ENCODE peak calls at places on chromosomes 6 and 20, in four cellular contexts. One of them, this sample, is unnamed.

GRCh38 chr6:66094615-66095014 is 387.6 kb upstream of the EYS start:
- DNase-seq in mesendoderm: no peak
- DNase-seq in H9: no peak
- DNase-seq in IMR-90: no peak
- DNase-seq in this sample: no peak

GRCh38 chr20:59903631-59904030 is 29.8 kb downstream of the SYCP2 start:
- DNase-seq in IMR-90: no peak
- DNase-seq in mesendoderm: no peak
- DNase-seq in H9: no peak
- DNase-seq in this sample: no peak

GRCh38 chr6:131778134-131778533 is 29.7 kb upstream of the ENPP1 start:
- DNase-seq in IMR-90: peak; percentile 51
- DNase-seq in H9: no peak
- DNase-seq in mesendoderm: no peak
- DNase-seq in this sample: no peak

GRCh38 chr20:17967595-17968365 is 814 bp downstream of the SNX5 start:
- DNase-seq in H9: no peak
- DNase-seq in IMR-90: peak; percentile 63
- DNase-seq in mesendoderm: peak; percentile 38
- DNase-seq in this sample: no peak

GRCh38 chr6:135075018-135075417 is 20.4 kb upstream of the HBS1L start:
- DNase-seq in H9: no peak
- DNase-seq in mesendoderm: no peak
- DNase-seq in IMR-90: no peak
- DNase-seq in this sample: no peak

GRCh38 chr6:38195113-38195635 is 375.6 kb downstream of the ZFAND3 start:
- DNase-seq in IMR-90: no peak
- DNase-seq in H9: no peak
- DNase-seq in mesendoderm: no peak
- DNase-seq in this sample: no peak

GRCh38 chr6:81894788-81895221 is 142.3 kb upstream of the TENT5A start:
- DNase-seq in IMR-90: peak; percentile 39
- DNase-seq in H9: no peak
- DNase-seq in mesendoderm: no peak
- DNase-seq in this sample: peak; percentile 31

GRCh38 chr20:57361517-57361916 is 10.5 kb downstream of the RAE1 start:
- DNase-seq in mesendoderm: peak; percentile 16
- DNase-seq in H9: no peak
- DNase-seq in IMR-90: peak; percentile 87
- DNase-seq in this sample: no peak

GRCh38 chr6:50724381-50725124 is 11.2 kb downstream of the TFAP2D start:
- DNase-seq in H9: peak; percentile 59
- DNase-seq in IMR-90: no peak
- DNase-seq in mesendoderm: no peak
- DNase-seq in this sample: no peak

GRCh38 chr6:44932651-44933091 is 395.5 kb upstream of the RUNX2 start:
- DNase-seq in IMR-90: no peak
- DNase-seq in H9: no peak
- DNase-seq in mesendoderm: no peak
- DNase-seq in this sample: no peak

GRCh38 chr20:49562341-49563014 is 5.5 kb downstream of the PTGIS start:
- DNase-seq in IMR-90: peak; percentile 84
- DNase-seq in H9: peak; percentile 77
- DNase-seq in mesendoderm: peak; percentile 88
- DNase-seq in this sample: no peak

GRCh38 chr6:79737172-79737571 is 106.0 kb downstream of the SH3BGRL2 start:
- DNase-seq in IMR-90: peak; percentile 1
- DNase-seq in mesendoderm: no peak
- DNase-seq in H9: no peak
- DNase-seq in this sample: no peak

GRCh38 chr6:48388045-48388444 is 277.0 kb upstream of the PTCHD4 start:
- DNase-seq in H9: no peak
- DNase-seq in mesendoderm: no peak
- DNase-seq in IMR-90: no peak
- DNase-seq in this sample: no peak

DNA sequence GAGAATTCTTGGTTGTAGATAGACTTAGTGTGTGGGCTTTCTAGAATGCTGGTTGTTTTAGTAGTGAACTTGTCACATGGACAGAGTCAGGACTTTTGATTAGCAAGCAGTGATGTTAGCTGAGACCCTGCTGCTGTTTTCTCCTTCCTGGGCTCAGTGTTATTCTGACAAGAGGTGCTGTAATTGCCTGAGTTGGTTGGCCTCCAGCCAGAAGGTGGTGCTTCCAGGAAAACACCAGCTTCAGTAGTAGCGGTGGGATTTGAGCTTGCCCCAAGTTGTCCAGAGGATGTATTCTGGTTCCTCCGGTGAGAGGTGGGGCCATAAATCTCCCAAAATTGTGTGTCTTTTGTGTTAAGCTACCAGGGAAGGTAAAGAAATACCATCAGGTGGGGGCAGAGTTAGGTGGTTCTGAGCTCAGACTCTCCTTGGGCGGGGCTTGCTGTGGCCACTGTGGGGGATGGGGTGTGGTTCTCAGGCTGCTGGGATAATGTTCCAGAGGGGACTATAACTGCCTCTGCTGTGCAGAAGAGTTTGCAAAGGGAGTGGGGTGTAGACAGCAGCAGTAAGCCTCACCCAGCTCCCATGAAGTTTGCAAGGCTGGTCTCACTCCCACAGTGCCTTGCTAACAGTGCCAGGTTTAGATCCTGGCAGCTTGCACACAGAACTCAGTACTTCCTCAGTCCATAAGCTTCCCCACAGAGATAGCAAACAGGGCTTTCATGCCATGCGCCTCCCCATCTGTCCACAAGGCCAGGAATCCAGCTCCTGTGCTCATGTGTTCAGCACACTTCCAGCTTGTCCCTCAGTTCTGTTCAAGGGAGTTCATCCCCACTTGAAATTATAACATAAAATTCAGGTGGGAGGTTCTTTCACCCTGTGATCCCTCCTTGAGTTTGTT is 278.4 kb upstream of the PTCHD4 start:
- DNase-seq in mesendoderm: no peak
- DNase-seq in IMR-90: no peak
- DNase-seq in H9: peak; percentile 24
- DNase-seq in this sample: no peak
- H3K23ac ChIP-seq in mesendoderm: no peak overlapping the region
- H3K23ac ChIP-seq in IMR-90: no peak overlapping the region
- H3K23ac ChIP-seq in H9: no peak overlapping the region
- H3K23ac ChIP-seq in this sample: no peak overlapping the region

DNA sequence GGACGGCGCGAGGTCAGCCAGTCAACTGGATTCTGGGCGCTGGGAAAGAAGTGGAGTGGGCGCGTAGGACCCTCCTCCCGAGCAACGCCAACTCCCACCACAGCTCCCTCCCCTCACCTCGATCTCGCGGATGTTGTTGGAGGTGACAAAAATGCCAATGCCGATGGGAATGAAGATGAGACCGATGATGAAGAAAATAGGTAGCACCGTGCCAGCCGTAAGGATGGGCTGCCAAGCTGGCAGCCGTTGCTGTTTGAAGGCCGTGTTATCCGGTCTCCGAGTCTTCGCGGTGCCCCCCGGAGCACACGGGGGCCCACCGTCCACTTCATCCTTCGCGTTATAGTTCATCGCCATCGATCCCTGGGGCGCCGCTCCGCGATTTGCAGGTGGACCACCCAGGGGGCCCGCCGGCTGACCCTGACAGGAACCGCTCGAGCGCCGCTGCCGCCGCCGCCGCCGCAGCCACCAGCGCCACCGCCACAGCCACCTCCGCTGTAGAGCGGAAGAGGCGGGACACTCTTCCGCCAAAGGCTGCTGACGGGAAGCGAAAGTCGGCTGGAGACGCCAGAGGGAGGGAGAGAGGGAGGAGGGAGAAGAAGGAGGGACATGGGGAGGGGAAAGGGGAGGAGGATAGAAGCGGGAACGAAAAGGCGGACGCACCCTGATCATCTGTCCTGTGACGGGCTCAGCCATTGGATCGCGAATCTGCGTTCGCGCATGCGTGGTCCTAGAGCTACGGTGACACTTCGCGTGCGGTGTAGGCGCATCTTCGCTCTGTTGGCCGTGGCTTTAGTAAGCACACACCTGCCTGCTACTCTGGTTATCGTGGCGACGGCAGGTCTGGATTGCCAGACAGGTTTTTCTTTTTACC is at the start of gene TMEM30A:
- DNase-seq in IMR-90: peak; percentile 99
- DNase-seq in H9: peak; percentile 99
- DNase-seq in mesendoderm: peak; percentile 100
- DNase-seq in this sample: peak; percentile 98
- H3K23ac ChIP-seq in IMR-90: peak within 1 kb of the TSS; percentile 98
- H3K23ac ChIP-seq in H9: no peak within 1 kb of the TSS
- H3K23ac ChIP-seq in mesendoderm: peak within 1 kb of the TSS; percentile 80
- H3K23ac ChIP-seq in this sample: peak within 1 kb of the TSS; percentile 48

DNA sequence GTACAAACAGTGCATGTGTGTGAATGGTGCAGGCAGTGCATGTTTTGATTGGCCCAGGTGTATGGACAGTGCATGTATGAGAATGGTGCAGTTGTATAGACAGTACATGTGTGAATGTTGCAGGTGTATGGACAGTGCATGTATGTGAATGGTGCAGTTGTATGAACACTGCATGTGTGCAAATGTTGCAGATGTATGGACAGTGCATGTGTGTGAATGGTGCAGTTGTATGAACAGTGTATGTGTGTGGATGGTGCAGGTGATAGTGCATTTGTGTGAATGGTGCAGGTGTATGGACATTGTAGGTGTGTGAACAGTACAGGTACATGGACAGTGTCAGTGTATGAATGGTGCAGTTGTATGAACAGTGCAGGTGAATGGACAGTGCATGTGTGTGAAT is 4.0 kb upstream of the KLHL31 start:
- DNase-seq in mesendoderm: no peak
- DNase-seq in IMR-90: no peak
- DNase-seq in H9: no peak
- DNase-seq in this sample: no peak
- H3K23ac ChIP-seq in mesendoderm: no peak overlapping the region
- H3K23ac ChIP-seq in IMR-90: no peak overlapping the region
- H3K23ac ChIP-seq in H9: no peak overlapping the region
- H3K23ac ChIP-seq in this sample: no peak overlapping the region

DNA sequence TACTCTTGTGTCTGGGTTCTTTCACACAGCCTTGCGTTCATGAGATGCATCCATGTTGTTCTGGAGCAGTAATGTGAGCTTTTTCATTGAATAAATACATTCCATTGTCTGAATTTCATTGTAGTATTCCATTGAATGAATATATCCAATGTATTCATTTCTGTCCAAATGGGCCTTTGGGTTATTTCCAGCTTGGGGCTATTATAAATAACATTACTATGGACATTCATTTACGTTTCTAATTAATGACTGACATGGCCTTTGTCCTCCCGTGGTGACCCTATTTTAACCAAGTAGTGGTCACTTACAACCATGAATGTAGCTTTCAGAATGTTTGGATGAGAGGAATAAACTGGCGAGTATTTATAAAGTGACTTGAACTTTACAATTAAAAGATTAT is 30.1 kb upstream of the NAA20 start:
- DNase-seq in mesendoderm: no peak
- DNase-seq in H9: no peak
- DNase-seq in IMR-90: no peak
- DNase-seq in this sample: no peak
- H3K23ac ChIP-seq in mesendoderm: no peak overlapping the region
- H3K23ac ChIP-seq in H9: no peak overlapping the region
- H3K23ac ChIP-seq in IMR-90: peak overlapping the region; percentile 63
- H3K23ac ChIP-seq in this sample: no peak overlapping the region

DNA sequence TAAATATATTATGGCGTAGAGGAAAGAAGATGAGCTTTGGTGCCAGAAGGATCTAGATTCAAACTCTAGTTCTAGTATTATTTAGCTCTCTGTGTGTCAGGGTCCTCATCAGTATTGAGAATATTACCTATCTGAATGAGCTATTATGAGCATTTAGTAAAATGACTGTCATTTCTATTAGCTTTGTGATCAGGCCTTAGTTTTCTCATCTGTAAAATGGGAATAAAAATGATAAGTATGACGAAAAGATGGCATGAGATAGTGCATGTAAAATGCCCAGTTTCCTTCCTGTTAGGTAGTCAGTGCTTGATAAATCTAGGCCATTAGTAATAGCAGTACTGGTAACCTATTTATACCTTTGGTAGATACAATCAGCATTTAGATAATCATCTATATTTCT is 35.1 kb downstream of the NOX3 start:
- DNase-seq in H9: no peak
- DNase-seq in IMR-90: no peak
- DNase-seq in mesendoderm: no peak
- DNase-seq in this sample: no peak
- H3K23ac ChIP-seq in H9: no peak overlapping the region
- H3K23ac ChIP-seq in IMR-90: no peak overlapping the region
- H3K23ac ChIP-seq in mesendoderm: no peak overlapping the region
- H3K23ac ChIP-seq in this sample: no peak overlapping the region

This sample was measured in neuronal stem cell.